ENCODE peak calls at places on chromosome 13, in five cellular contexts. One of them, this sample, is unnamed.

GRCh38 chr13:69579351-69579750 is 528.3 kb upstream of the ATXN8OS start:
- DNase-seq in cardiac muscle cell: no peak
- DNase-seq in fibroblast of the aortic adventitia: no peak
- DNase-seq in omental fat pad: no peak
- DNase-seq in choroid plexus epithelial cell: no peak
- DNase-seq in this sample: no peak

GRCh38 chr13:71169125-71169524 is 697.9 kb downstream of the DACH1 start:
- DNase-seq in choroid plexus epithelial cell: no peak
- DNase-seq in fibroblast of the aortic adventitia: no peak
- DNase-seq in cardiac muscle cell: no peak
- DNase-seq in omental fat pad: no peak
- DNase-seq in this sample: no peak

GRCh38 chr13:46288570-46289259 is 77.0 kb downstream of the LRRC63 start:
- DNase-seq in cardiac muscle cell: peak
- DNase-seq in choroid plexus epithelial cell: peak
- DNase-seq in fibroblast of the aortic adventitia: peak
- DNase-seq in omental fat pad: no peak
- DNase-seq in this sample: no peak

GRCh38 chr13:19781526-19781925 is 1.2 kb downstream of the PSPC1 start:
- DNase-seq in cardiac muscle cell: no peak
- DNase-seq in fibroblast of the aortic adventitia: peak
- DNase-seq in choroid plexus epithelial cell: peak
- DNase-seq in omental fat pad: no peak
- DNase-seq in this sample: no peak

GRCh38 chr13:43127103-43127817 is 103.9 kb downstream of the DNAJC15 start:
- DNase-seq in cardiac muscle cell: peak
- DNase-seq in fibroblast of the aortic adventitia: no peak
- DNase-seq in choroid plexus epithelial cell: peak
- DNase-seq in omental fat pad: no peak
- DNase-seq in this sample: no peak

GRCh38 chr13:65856464-65856863 is 1373.7 kb downstream of the PCDH9 start:
- DNase-seq in fibroblast of the aortic adventitia: peak
- DNase-seq in choroid plexus epithelial cell: peak
- DNase-seq in cardiac muscle cell: peak
- DNase-seq in omental fat pad: no peak
- DNase-seq in this sample: no peak

GRCh38 chr13:45621950-45622349 is 6.4 kb upstream of the ERICH6B start:
- DNase-seq in choroid plexus epithelial cell: no peak
- DNase-seq in omental fat pad: no peak
- DNase-seq in fibroblast of the aortic adventitia: no peak
- DNase-seq in cardiac muscle cell: no peak
- DNase-seq in this sample: no peak

GRCh38 chr13:29923554-29924481 is 73.4 kb upstream of the UBL3 start:
- DNase-seq in cardiac muscle cell: peak
- DNase-seq in omental fat pad: peak
- DNase-seq in choroid plexus epithelial cell: peak
- DNase-seq in fibroblast of the aortic adventitia: peak
- DNase-seq in this sample: no peak

GRCh38 chr13:45242070-45242469 is 41.2 kb upstream of the KCTD4 start:
- DNase-seq in fibroblast of the aortic adventitia: peak
- DNase-seq in choroid plexus epithelial cell: peak
- DNase-seq in omental fat pad: no peak
- DNase-seq in cardiac muscle cell: peak
- DNase-seq in this sample: no peak

GRCh38 chr13:80040219-80040976 is 300.5 kb downstream of the SPRY2 start:
- DNase-seq in omental fat pad: no peak
- DNase-seq in choroid plexus epithelial cell: peak
- DNase-seq in fibroblast of the aortic adventitia: peak
- DNase-seq in cardiac muscle cell: peak
- DNase-seq in this sample: no peak

GRCh38 chr13:77767413-77767812 is 69.9 kb downstream of the SLAIN1 start:
- DNase-seq in choroid plexus epithelial cell: no peak
- DNase-seq in cardiac muscle cell: no peak
- DNase-seq in omental fat pad: no peak
- DNase-seq in fibroblast of the aortic adventitia: no peak
- DNase-seq in this sample: no peak

GRCh38 chr13:36919206-36919832 is 719 bp downstream of the SMAD9 start:
- DNase-seq in omental fat pad: no peak
- DNase-seq in fibroblast of the aortic adventitia: peak
- DNase-seq in cardiac muscle cell: peak
- DNase-seq in choroid plexus epithelial cell: peak
- DNase-seq in this sample: peak

GRCh38 chr13:106521101-106521799 is 14.2 kb downstream of the EFNB2 start:
- DNase-seq in fibroblast of the aortic adventitia: no peak
- DNase-seq in cardiac muscle cell: no peak
- DNase-seq in choroid plexus epithelial cell: no peak
- DNase-seq in omental fat pad: no peak
- DNase-seq in this sample: no peak

GRCh38 chr13:110138009-110138699 is 168.8 kb downstream of the COL4A1 start:
- DNase-seq in cardiac muscle cell: peak
- DNase-seq in fibroblast of the aortic adventitia: peak
- DNase-seq in omental fat pad: peak
- DNase-seq in choroid plexus epithelial cell: peak
- DNase-seq in this sample: peak

GRCh38 chr13:39612023-39612637 is 9.1 kb upstream of the LHFPL6 start:
- DNase-seq in choroid plexus epithelial cell: peak
- DNase-seq in fibroblast of the aortic adventitia: peak
- DNase-seq in omental fat pad: peak
- DNase-seq in cardiac muscle cell: peak
- DNase-seq in this sample: peak

GRCh38 chr13:39618546-39618945 is 15.6 kb upstream of the LHFPL6 start:
- DNase-seq in cardiac muscle cell: no peak
- DNase-seq in omental fat pad: no peak
- DNase-seq in choroid plexus epithelial cell: no peak
- DNase-seq in fibroblast of the aortic adventitia: no peak
- DNase-seq in this sample: no peak

DNA sequence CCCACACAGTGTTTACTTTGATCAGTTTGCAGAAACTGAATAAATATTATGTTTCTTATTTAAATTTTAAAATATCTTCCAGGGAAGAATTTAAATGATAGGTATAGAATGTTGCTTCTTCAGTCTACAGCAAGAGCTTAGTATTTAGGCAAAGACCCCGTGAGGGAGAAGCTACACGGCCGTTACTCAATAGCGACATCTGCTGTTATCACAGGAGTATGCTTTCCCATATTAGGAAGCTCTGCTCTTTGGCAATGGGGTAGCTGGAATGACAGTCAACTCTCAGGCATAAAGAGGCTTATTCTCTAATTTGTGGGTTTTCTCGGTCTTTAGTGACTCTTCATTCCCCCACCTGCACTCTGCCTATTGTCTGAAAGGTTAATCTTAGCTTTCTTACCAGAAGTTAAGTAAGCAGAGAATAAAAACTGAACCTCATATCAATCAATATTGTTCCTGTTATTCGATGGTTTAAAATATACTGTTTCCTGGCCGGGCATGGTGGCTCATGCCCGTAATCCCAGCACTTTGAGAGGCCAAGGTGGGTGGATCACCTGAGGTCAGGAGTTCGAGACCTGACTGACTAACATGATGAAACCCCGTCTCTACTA is 13.2 kb upstream of the LHFPL6 start:
- DNase-seq in choroid plexus epithelial cell: peak
- DNase-seq in cardiac muscle cell: peak
- DNase-seq in fibroblast of the aortic adventitia: peak
- DNase-seq in omental fat pad: no peak
- DNase-seq in this sample: no peak
- TF ChIP-seq CTCF in choroid plexus epithelial cell: peak
- TF ChIP-seq CTCF in cardiac muscle cell: peak
- TF ChIP-seq CTCF in fibroblast of the aortic adventitia: peak
- TF ChIP-seq CTCF in omental fat pad: no peak
- TF ChIP-seq CTCF in this sample: peak

GRCh38 chr13:100694722-100695644 is 20.4 kb upstream of the TMTC4 start:
- DNase-seq in fibroblast of the aortic adventitia: peak
- DNase-seq in cardiac muscle cell: peak
- DNase-seq in choroid plexus epithelial cell: peak
- DNase-seq in omental fat pad: no peak
- DNase-seq in this sample: no peak
- TF ChIP-seq CTCF in fibroblast of the aortic adventitia: peak
- TF ChIP-seq CTCF in cardiac muscle cell: peak
- TF ChIP-seq CTCF in choroid plexus epithelial cell: peak
- TF ChIP-seq CTCF in omental fat pad: no peak
- TF ChIP-seq CTCF in this sample: peak

GRCh38 chr13:99415014-99415650 is 86.1 kb upstream of the TM9SF2 start:
- DNase-seq in omental fat pad: no peak
- DNase-seq in cardiac muscle cell: no peak
- DNase-seq in fibroblast of the aortic adventitia: no peak
- DNase-seq in choroid plexus epithelial cell: no peak
- DNase-seq in this sample: no peak

GRCh38 chr13:99417151-99417820 is 84.0 kb upstream of the TM9SF2 start:
- DNase-seq in omental fat pad: no peak
- DNase-seq in fibroblast of the aortic adventitia: no peak
- DNase-seq in choroid plexus epithelial cell: no peak
- DNase-seq in cardiac muscle cell: no peak
- DNase-seq in this sample: no peak

GRCh38 chr13:99417821-99418662 is 83.2 kb upstream of the TM9SF2 start:
- DNase-seq in omental fat pad: no peak
- DNase-seq in choroid plexus epithelial cell: no peak
- DNase-seq in fibroblast of the aortic adventitia: no peak
- DNase-seq in cardiac muscle cell: no peak
- DNase-seq in this sample: no peak

GRCh38 chr13:99415851-99416331 is 85.4 kb upstream of the TM9SF2 start:
- DNase-seq in cardiac muscle cell: no peak
- DNase-seq in fibroblast of the aortic adventitia: no peak
- DNase-seq in omental fat pad: no peak
- DNase-seq in choroid plexus epithelial cell: no peak
- DNase-seq in this sample: no peak

DNA sequence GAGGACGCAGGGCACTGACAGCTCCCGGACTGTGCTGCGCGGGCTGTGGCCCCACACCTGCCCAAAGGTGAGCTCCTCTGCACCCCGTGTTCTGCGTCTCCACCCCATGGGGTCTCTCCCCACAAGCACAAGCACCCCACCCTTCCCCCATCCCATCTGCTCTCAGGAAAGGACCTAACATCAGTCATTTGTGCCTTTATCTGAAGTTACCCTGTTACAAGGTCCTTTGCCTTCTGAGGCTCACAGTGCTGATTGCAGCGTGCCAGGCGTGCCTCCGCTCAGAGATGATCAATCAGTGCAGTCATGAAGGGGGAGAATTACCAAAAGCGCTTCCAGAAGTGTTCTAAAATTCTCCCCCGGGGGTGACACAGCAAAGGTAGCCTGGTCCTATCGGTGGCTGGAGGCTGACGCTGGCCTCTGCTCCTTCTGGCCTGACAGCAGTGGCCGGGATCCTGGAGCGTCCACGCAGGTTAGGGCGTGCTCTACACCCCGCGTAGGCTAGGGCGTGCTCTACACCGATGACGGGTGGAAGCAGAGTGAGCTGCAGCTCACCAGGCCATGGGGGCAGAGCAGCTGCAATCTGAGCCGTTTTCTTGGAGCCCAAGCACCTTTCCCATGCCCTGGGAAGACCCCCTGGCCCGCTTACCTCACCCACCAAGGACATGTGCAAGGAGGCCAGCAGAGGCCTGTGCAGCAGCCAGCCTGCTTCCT is 84.7 kb upstream of the TM9SF2 start:
- DNase-seq in cardiac muscle cell: no peak
- DNase-seq in fibroblast of the aortic adventitia: no peak
- DNase-seq in choroid plexus epithelial cell: no peak
- DNase-seq in omental fat pad: no peak
- DNase-seq in this sample: no peak
- TF ChIP-seq CTCF in cardiac muscle cell: no peak
- TF ChIP-seq CTCF in fibroblast of the aortic adventitia: no peak
- TF ChIP-seq CTCF in choroid plexus epithelial cell: no peak
- TF ChIP-seq CTCF in omental fat pad: no peak
- TF ChIP-seq CTCF in this sample: no peak

DNA sequence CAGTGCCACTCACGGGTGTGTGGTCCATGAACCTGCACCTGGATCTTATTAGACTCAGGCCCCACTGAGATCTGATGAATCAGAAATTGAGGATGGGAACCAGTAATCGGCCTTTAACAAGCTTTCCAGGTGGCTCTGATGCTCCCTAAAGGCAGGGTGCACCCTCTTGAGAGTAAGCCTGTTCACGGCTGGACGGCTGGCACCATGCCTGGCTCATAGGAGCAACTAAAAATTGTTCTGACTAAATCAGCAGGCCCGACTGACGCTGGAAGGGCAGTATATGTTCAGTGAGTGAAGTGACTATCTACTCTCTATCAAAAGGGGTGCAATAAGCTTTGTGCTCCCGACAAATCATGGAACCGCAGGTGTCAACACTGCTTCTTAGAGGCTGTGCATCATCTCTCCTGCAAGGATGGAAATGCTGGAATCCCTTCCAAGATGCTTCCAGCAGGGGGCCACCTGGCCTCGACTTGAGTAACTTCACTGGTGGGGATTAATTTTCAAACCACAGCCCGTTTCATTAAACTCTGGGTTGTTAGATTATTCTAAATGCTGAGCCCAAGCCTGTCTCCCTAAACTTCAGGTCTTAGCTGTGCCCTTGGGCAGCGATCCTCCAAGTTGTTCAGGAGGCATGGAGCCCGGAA is 28.4 kb downstream of the TMTC4 start:
- DNase-seq in fibroblast of the aortic adventitia: peak
- DNase-seq in omental fat pad: no peak
- DNase-seq in cardiac muscle cell: peak
- DNase-seq in choroid plexus epithelial cell: peak
- DNase-seq in this sample: peak
- TF ChIP-seq CTCF in fibroblast of the aortic adventitia: peak
- TF ChIP-seq CTCF in omental fat pad: no peak
- TF ChIP-seq CTCF in cardiac muscle cell: peak
- TF ChIP-seq CTCF in choroid plexus epithelial cell: peak
- TF ChIP-seq CTCF in this sample: peak

GRCh38 chr13:57633141-57633949 is 1.8 kb downstream of the PCDH17 start:
- DNase-seq in omental fat pad: no peak
- DNase-seq in cardiac muscle cell: peak
- DNase-seq in choroid plexus epithelial cell: no peak
- DNase-seq in fibroblast of the aortic adventitia: no peak
- DNase-seq in this sample: peak
- TF ChIP-seq CTCF in omental fat pad: no peak
- TF ChIP-seq CTCF in cardiac muscle cell: peak
- TF ChIP-seq CTCF in choroid plexus epithelial cell: peak
- TF ChIP-seq CTCF in fibroblast of the aortic adventitia: peak
- TF ChIP-seq CTCF in this sample: peak

GRCh38 chr13:90184355-90184754 is 1163.1 kb upstream of the MIR17HG start:
- DNase-seq in fibroblast of the aortic adventitia: no peak
- DNase-seq in omental fat pad: no peak
- DNase-seq in choroid plexus epithelial cell: no peak
- DNase-seq in cardiac muscle cell: no peak
- DNase-seq in this sample: no peak

GRCh38 chr13:90188237-90188636 is 1159.2 kb upstream of the MIR17HG start:
- DNase-seq in choroid plexus epithelial cell: no peak
- DNase-seq in fibroblast of the aortic adventitia: no peak
- DNase-seq in omental fat pad: no peak
- DNase-seq in cardiac muscle cell: no peak
- DNase-seq in this sample: no peak

DNA sequence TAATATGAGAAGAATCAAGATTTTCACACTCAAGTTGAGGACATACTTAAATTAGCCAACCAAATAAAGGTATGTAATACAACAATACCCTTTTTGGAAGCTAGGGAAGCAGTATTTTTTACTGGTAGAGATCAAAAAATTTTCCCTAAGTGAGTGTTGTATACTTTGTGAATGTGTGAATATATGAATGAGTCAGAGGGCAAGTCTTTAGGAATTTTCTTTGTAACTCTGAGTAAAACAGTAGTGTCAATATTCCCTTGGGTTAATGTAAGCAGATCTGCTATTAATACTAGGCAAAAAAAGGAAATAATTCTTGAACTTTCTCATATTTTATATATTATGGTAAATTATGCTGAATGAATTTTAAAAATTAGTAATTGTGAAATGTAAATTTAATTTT is 1161.8 kb upstream of the MIR17HG start:
- DNase-seq in omental fat pad: no peak
- DNase-seq in fibroblast of the aortic adventitia: no peak
- DNase-seq in cardiac muscle cell: no peak
- DNase-seq in choroid plexus epithelial cell: no peak
- DNase-seq in this sample: no peak
- TF ChIP-seq CTCF in omental fat pad: no peak
- TF ChIP-seq CTCF in fibroblast of the aortic adventitia: no peak
- TF ChIP-seq CTCF in cardiac muscle cell: no peak
- TF ChIP-seq CTCF in choroid plexus epithelial cell: no peak
- TF ChIP-seq CTCF in this sample: no peak